ENCODE peak calls at places on chromosomes 6 and 20, in six cellular contexts. Q, R, H, W, K and A are unnamed samples.

GRCh38 chr6:33375143-33375649 is 16.4 kb upstream of the KIFC1 start:
- DNase-seq in R (peak; percentile 84), W (peak; percentile 94), H (peak; percentile 84), Q (no peak), K (no peak), A (no peak)

GRCh38 chr20:61724376-61724775 is 341.3 kb downstream of the TAF4 start:
- DNase-seq in K (no peak), Q (no peak), R (no peak), W (no peak), H (no peak), A (no peak)

GRCh38 chr6:16635810-16636602 is 125.3 kb downstream of the ATXN1 start:
- DNase-seq in H (peak; percentile 77), R (peak; percentile 66), Q (no peak), K (no peak), W (peak; percentile 29), A (peak; percentile 27)

GRCh38 chr6:54892831-54893230 is 46.3 kb downstream of the FAM83B start:
- DNase-seq in R (peak; percentile 96), Q (no peak), W (peak; percentile 7), H (peak; percentile 9), K (no peak), A (no peak)

GRCh38 chr6:42108071-42108470 is 34.3 kb downstream of the C6orf132 start:
- DNase-seq in K (no peak), R (no peak), W (no peak), H (no peak), Q (no peak), A (no peak)

GRCh38 chr6:3607599-3607998 is 143.9 kb downstream of the PXDC1 start:
- DNase-seq in W (no peak), R (no peak), Q (no peak), H (no peak), K (no peak), A (no peak)

GRCh38 chr6:16061833-16062232 is 67.1 kb upstream of the MYLIP start:
- DNase-seq in Q (no peak), K (no peak), H (no peak), W (no peak), R (no peak), A (no peak)

GRCh38 chr6:42901538-42901957 is 14.3 kb upstream of the PTCRA start:
- DNase-seq in R (peak; percentile 80), W (peak; percentile 95), Q (peak; percentile 49), H (peak; percentile 78), K (peak; percentile 66), A (peak; percentile 77)

GRCh38 chr6:140225587-140226438 is 851.4 kb upstream of the CITED2 start:
- DNase-seq in R (peak; percentile 59), H (peak; percentile 66), Q (no peak), K (no peak), W (peak; percentile 25), A (no peak)

GRCh38 chr6:5205035-5205469 is 55.7 kb downstream of the LYRM4 start:
- DNase-seq in W (no peak), H (no peak), K (no peak), Q (no peak), R (no peak), A (no peak)

GRCh38 chr20:531608-532007 is 12.0 kb downstream of the CSNK2A1 start:
- DNase-seq in H (no peak), W (no peak), Q (no peak), R (no peak), K (no peak), A (no peak)

GRCh38 chr6:158268361-158269147 is 43.7 kb upstream of the TULP4 start:
- DNase-seq in Q (no peak), W (no peak), H (no peak), R (no peak), K (no peak), A (no peak)

GRCh38 chr20:16637814-16638213 is 64.6 kb upstream of the KIF16B start:
- DNase-seq in K (no peak), R (no peak), W (no peak), Q (no peak), H (no peak), A (no peak)

GRCh38 chr20:21719592-21720214 is 14.2 kb downstream of the PAX1 start:
- DNase-seq in K (peak; percentile 20), R (peak; percentile 47), H (peak; percentile 74), Q (no peak), W (peak; percentile 84), A (peak; percentile 70)

GRCh38 chr6:27517928-27518787 is 45.3 kb upstream of the ZNF184 start:
- DNase-seq in H (no peak), W (no peak), Q (no peak), R (no peak), K (no peak), A (peak; percentile 25)

GRCh38 chr6:11333292-11333849 is 100.9 kb upstream of the NEDD9 start:
- DNase-seq in K (no peak), R (no peak), W (no peak), Q (no peak), H (no peak), A (peak; percentile 36)

GRCh38 chr20:45506927-45507820 is 8.2 kb downstream of the SPINT3 start:
- DNase-seq in H (no peak), K (no peak), Q (no peak), W (no peak), R (no peak), A (no peak)

GRCh38 chr6:137843206-137843605 is 23.9 kb upstream of the TNFAIP3 start:
- DNase-seq in R (no peak), K (no peak), H (no peak), Q (no peak), W (no peak), A (no peak)

GRCh38 chr6:106979435-106979884 is 4.9 kb upstream of the CD24 start:
- DNase-seq in K (peak; percentile 79), Q (peak; percentile 48), W (peak; percentile 95), H (peak; percentile 82), R (peak; percentile 76), A (peak; percentile 91)

GRCh38 chr20:760751-761417 is 7.4 kb downstream of the SLC52A3 start:
- DNase-seq in R (no peak), H (no peak), K (peak; percentile 42), Q (no peak), W (no peak), A (peak; percentile 73)

GRCh38 chr6:138480279-138480949 is 18.9 kb downstream of the NHSL1 start:
- DNase-seq in W (no peak), Q (no peak), K (no peak), H (no peak), R (no peak), A (no peak)

GRCh38 chr6:52545050-52545843 is 31.6 kb downstream of the TRAM2 start:
- DNase-seq in Q (no peak), H (no peak), W (no peak), K (no peak), R (peak; percentile 44), A (no peak)

GRCh38 chr20:57392130-57392445 is 892 bp downstream of the RBM38 start:
- DNase-seq in Q (no peak), R (no peak), K (no peak), W (no peak), H (no peak), A (no peak)

GRCh38 chr6:6980999-6981581 is 126.7 kb upstream of the RREB1 start:
- DNase-seq in H (no peak), K (no peak), W (no peak), R (no peak), Q (no peak), A (no peak)

GRCh38 chr6:168388641-168389633 is 52.0 kb upstream of the SMOC2 start:
- DNase-seq in R (no peak), W (no peak), Q (no peak), K (no peak), H (no peak), A (no peak)

GRCh38 chr20:44600758-44601562 is 18.6 kb downstream of the PKIG start:
- DNase-seq in Q (no peak), K (no peak), W (no peak), R (peak; percentile 47), H (no peak), A (no peak)

GRCh38 chr6:40796280-40797223 is 209.4 kb upstream of the LRFN2 start:
- DNase-seq in W (peak; percentile 3), K (no peak), Q (no peak), H (no peak), R (no peak), A (no peak)

GRCh38 chr6:101668496-101668895 is 275.0 kb downstream of the GRIK2 start:
- DNase-seq in R (no peak), H (no peak), W (peak; percentile 32), K (no peak), Q (no peak), A (no peak)

GRCh38 chr6:9116026-9116425 is 680.7 kb upstream of the SLC35B3 start:
- DNase-seq in W (peak; percentile 81), H (no peak), R (peak; percentile 79), Q (no peak), K (no peak), A (no peak)

GRCh38 chr6:158654498-158654897 is 4.6 kb downstream of the SYTL3 start:
- DNase-seq in K (no peak), R (peak; percentile 94), W (peak; percentile 86), Q (no peak), H (peak; percentile 71), A (no peak)

GRCh38 chr20:13260620-13261279 is 39.7 kb downstream of the ISM1 start:
- DNase-seq in H (no peak), R (no peak), W (no peak), K (no peak), Q (no peak), A (no peak)

GRCh38 chr6:33018904-33019303 is 9.5 kb upstream of the HLA-DOA start:
- DNase-seq in R (peak; percentile 47), W (peak; percentile 62), H (peak; percentile 53), Q (no peak), K (peak; percentile 16), A (peak; percentile 65)

GRCh38 chr6:74731921-74732320 is 473.9 kb downstream of the COL12A1 start:
- DNase-seq in W (peak; percentile 75), K (no peak), H (peak; percentile 89), R (peak; percentile 71), Q (no peak), A (no peak)

GRCh38 chr6:106163446-106163965 is 77.4 kb downstream of the PRDM1 start:
- DNase-seq in Q (no peak), K (peak; percentile 71), W (peak; percentile 40), R (peak; percentile 76), H (peak; percentile 57), A (peak; percentile 80)

GRCh38 chr6:169858293-169858934 is 107.0 kb downstream of the ERMARD start:
- DNase-seq in Q (no peak), R (no peak), W (no peak), H (no peak), K (no peak), A (no peak)

GRCh38 chr6:67190733-67191132 is 1444.3 kb upstream of the ADGRB3 start:
- DNase-seq in W (no peak), Q (no peak), H (no peak), K (no peak), R (no peak), A (no peak)